ENCODE peak calls at places on chromosomes 16 and 17, in six cellular contexts. One of them, this sample, is unnamed.

GRCh38 chr16:65353183-65353582 is 231.3 kb upstream of the CDH11 start:
- DNase-seq in dorsolateral prefrontal cortex: no peak
- DNase-seq in ascending aorta: no peak
- DNase-seq in progenitor cell of endocrine pancreas: no peak
- DNase-seq in body of pancreas: no peak
- DNase-seq in kidney epithelial cell: no peak
- DNase-seq in this sample: no peak

GRCh38 chr17:76384987-76385891 is 830 bp downstream of the SPHK1 start:
- DNase-seq in dorsolateral prefrontal cortex: no peak
- DNase-seq in ascending aorta: peak; percentile 46
- DNase-seq in progenitor cell of endocrine pancreas: no peak
- DNase-seq in body of pancreas: peak; percentile 58
- DNase-seq in kidney epithelial cell: no peak
- DNase-seq in this sample: no peak

GRCh38 chr16:19716183-19716582 is 1.8 kb downstream of the KNOP1 start:
- DNase-seq in dorsolateral prefrontal cortex: no peak
- DNase-seq in ascending aorta: no peak
- DNase-seq in progenitor cell of endocrine pancreas: no peak
- DNase-seq in body of pancreas: no peak
- DNase-seq in kidney epithelial cell: no peak
- DNase-seq in this sample: no peak

GRCh38 chr17:82940226-82941020 is 100.6 kb upstream of the ZNF750 start:
- DNase-seq in dorsolateral prefrontal cortex: no peak
- DNase-seq in ascending aorta: no peak
- DNase-seq in progenitor cell of endocrine pancreas: no peak
- DNase-seq in body of pancreas: no peak
- DNase-seq in kidney epithelial cell: no peak
- DNase-seq in this sample: no peak

GRCh38 chr17:15239471-15239870 is 25.7 kb downstream of the PMP22 start:
- DNase-seq in dorsolateral prefrontal cortex: no peak
- DNase-seq in ascending aorta: no peak
- DNase-seq in progenitor cell of endocrine pancreas: no peak
- DNase-seq in body of pancreas: no peak
- DNase-seq in kidney epithelial cell: no peak
- DNase-seq in this sample: no peak

GRCh38 chr17:78351449-78352006 is 8.3 kb downstream of the SOCS3 start:
- DNase-seq in dorsolateral prefrontal cortex: peak; percentile 95
- DNase-seq in ascending aorta: peak; percentile 73
- DNase-seq in progenitor cell of endocrine pancreas: no peak
- DNase-seq in body of pancreas: peak; percentile 91
- DNase-seq in kidney epithelial cell: no peak
- DNase-seq in this sample: peak; percentile 93

GRCh38 chr16:86609115-86609514 is 30.8 kb downstream of the FOXL1 start:
- DNase-seq in dorsolateral prefrontal cortex: no peak
- DNase-seq in ascending aorta: no peak
- DNase-seq in progenitor cell of endocrine pancreas: no peak
- DNase-seq in body of pancreas: no peak
- DNase-seq in kidney epithelial cell: peak; percentile 77
- DNase-seq in this sample: no peak

GRCh38 chr17:66351053-66351452 is 48.6 kb downstream of the PRKCA start:
- DNase-seq in dorsolateral prefrontal cortex: peak; percentile 34
- DNase-seq in ascending aorta: no peak
- DNase-seq in progenitor cell of endocrine pancreas: no peak
- DNase-seq in body of pancreas: peak; percentile 69
- DNase-seq in kidney epithelial cell: no peak
- DNase-seq in this sample: no peak

GRCh38 chr16:75288596-75289120 is 37.2 kb upstream of the BCAR1 start:
- DNase-seq in dorsolateral prefrontal cortex: no peak
- DNase-seq in ascending aorta: no peak
- DNase-seq in progenitor cell of endocrine pancreas: no peak
- DNase-seq in body of pancreas: no peak
- DNase-seq in kidney epithelial cell: no peak
- DNase-seq in this sample: no peak

GRCh38 chr17:64005734-64006167 is 7.6 kb downstream of the PRR29 start:
- DNase-seq in dorsolateral prefrontal cortex: no peak
- DNase-seq in ascending aorta: no peak
- DNase-seq in progenitor cell of endocrine pancreas: no peak
- DNase-seq in body of pancreas: peak; percentile 48
- DNase-seq in kidney epithelial cell: no peak
- DNase-seq in this sample: no peak

GRCh38 chr17:31269597-31269996 is 27.4 kb downstream of the OMG start:
- DNase-seq in dorsolateral prefrontal cortex: no peak
- DNase-seq in ascending aorta: no peak
- DNase-seq in progenitor cell of endocrine pancreas: no peak
- DNase-seq in body of pancreas: peak; percentile 3
- DNase-seq in kidney epithelial cell: peak; percentile 98
- DNase-seq in this sample: peak; percentile 53

GRCh38 chr17:31269178-31269577 is 27.9 kb downstream of the OMG start:
- DNase-seq in dorsolateral prefrontal cortex: no peak
- DNase-seq in ascending aorta: no peak
- DNase-seq in progenitor cell of endocrine pancreas: no peak
- DNase-seq in body of pancreas: no peak
- DNase-seq in kidney epithelial cell: no peak
- DNase-seq in this sample: no peak

GRCh38 chr17:31261596-31261995 is 35.4 kb downstream of the OMG start:
- DNase-seq in dorsolateral prefrontal cortex: no peak
- DNase-seq in ascending aorta: no peak
- DNase-seq in progenitor cell of endocrine pancreas: no peak
- DNase-seq in body of pancreas: no peak
- DNase-seq in kidney epithelial cell: no peak
- DNase-seq in this sample: no peak

GRCh38 chr17:31260151-31260550 is 36.9 kb downstream of the OMG start:
- DNase-seq in dorsolateral prefrontal cortex: no peak
- DNase-seq in ascending aorta: no peak
- DNase-seq in progenitor cell of endocrine pancreas: no peak
- DNase-seq in body of pancreas: no peak
- DNase-seq in kidney epithelial cell: no peak
- DNase-seq in this sample: no peak

GRCh38 chr17:31266042-31266441 is 31.0 kb downstream of the OMG start:
- DNase-seq in dorsolateral prefrontal cortex: no peak
- DNase-seq in ascending aorta: no peak
- DNase-seq in progenitor cell of endocrine pancreas: no peak
- DNase-seq in body of pancreas: no peak
- DNase-seq in kidney epithelial cell: no peak
- DNase-seq in this sample: no peak
- TF ChIP-seq CTCF in dorsolateral prefrontal cortex: peak; percentile 15
- TF ChIP-seq CTCF in ascending aorta: no peak
- TF ChIP-seq CTCF in progenitor cell of endocrine pancreas: peak; percentile 18
- TF ChIP-seq CTCF in body of pancreas: no peak
- TF ChIP-seq CTCF in kidney epithelial cell: peak; percentile 7
- TF ChIP-seq CTCF in this sample: peak; percentile 16

GRCh38 chr16:56950881-56951771 is 10.6 kb upstream of the CETP start:
- DNase-seq in dorsolateral prefrontal cortex: no peak
- DNase-seq in ascending aorta: no peak
- DNase-seq in progenitor cell of endocrine pancreas: peak; percentile 17
- DNase-seq in body of pancreas: peak; percentile 78
- DNase-seq in kidney epithelial cell: no peak
- DNase-seq in this sample: no peak
- TF ChIP-seq CTCF in dorsolateral prefrontal cortex: peak; percentile 29
- TF ChIP-seq CTCF in ascending aorta: peak; percentile 47
- TF ChIP-seq CTCF in progenitor cell of endocrine pancreas: peak; percentile 63
- TF ChIP-seq CTCF in body of pancreas: peak; percentile 48
- TF ChIP-seq CTCF in kidney epithelial cell: peak; percentile 87
- TF ChIP-seq CTCF in this sample: peak; percentile 71

GRCh38 chr16:25735645-25736044 is 43.9 kb downstream of the HS3ST4 start:
- DNase-seq in dorsolateral prefrontal cortex: no peak
- DNase-seq in ascending aorta: no peak
- DNase-seq in progenitor cell of endocrine pancreas: no peak
- DNase-seq in body of pancreas: no peak
- DNase-seq in kidney epithelial cell: no peak
- DNase-seq in this sample: no peak
- TF ChIP-seq CTCF in dorsolateral prefrontal cortex: no peak
- TF ChIP-seq CTCF in ascending aorta: no peak
- TF ChIP-seq CTCF in progenitor cell of endocrine pancreas: no peak
- TF ChIP-seq CTCF in body of pancreas: no peak
- TF ChIP-seq CTCF in kidney epithelial cell: no peak
- TF ChIP-seq CTCF in this sample: no peak

DNA sequence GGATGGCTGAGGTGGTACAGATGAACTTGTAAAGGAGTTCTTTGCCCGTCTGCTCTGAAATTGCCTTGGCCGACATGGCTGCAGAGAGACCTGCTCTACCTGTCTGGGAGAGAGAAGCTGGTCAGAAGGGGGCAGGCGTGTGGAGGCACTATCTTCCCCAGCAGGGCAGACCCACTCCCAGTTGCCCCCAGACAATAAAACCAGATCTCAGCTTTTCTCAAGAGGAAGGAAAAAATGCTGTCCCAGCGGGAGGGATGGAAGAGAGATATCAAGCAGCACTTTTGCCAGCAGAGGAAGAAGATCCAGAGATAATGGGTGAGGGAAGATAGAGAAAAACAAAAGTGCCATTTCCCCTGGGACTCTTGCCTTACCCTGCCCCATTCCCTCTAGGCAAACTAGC is 5.0 kb downstream of the ACLY start:
- DNase-seq in dorsolateral prefrontal cortex: no peak
- DNase-seq in ascending aorta: no peak
- DNase-seq in progenitor cell of endocrine pancreas: no peak
- DNase-seq in body of pancreas: no peak
- DNase-seq in kidney epithelial cell: no peak
- DNase-seq in this sample: no peak
- TF ChIP-seq CTCF in dorsolateral prefrontal cortex: no peak
- TF ChIP-seq CTCF in ascending aorta: no peak
- TF ChIP-seq CTCF in progenitor cell of endocrine pancreas: no peak
- TF ChIP-seq CTCF in body of pancreas: no peak
- TF ChIP-seq CTCF in kidney epithelial cell: no peak
- TF ChIP-seq CTCF in this sample: no peak

DNA sequence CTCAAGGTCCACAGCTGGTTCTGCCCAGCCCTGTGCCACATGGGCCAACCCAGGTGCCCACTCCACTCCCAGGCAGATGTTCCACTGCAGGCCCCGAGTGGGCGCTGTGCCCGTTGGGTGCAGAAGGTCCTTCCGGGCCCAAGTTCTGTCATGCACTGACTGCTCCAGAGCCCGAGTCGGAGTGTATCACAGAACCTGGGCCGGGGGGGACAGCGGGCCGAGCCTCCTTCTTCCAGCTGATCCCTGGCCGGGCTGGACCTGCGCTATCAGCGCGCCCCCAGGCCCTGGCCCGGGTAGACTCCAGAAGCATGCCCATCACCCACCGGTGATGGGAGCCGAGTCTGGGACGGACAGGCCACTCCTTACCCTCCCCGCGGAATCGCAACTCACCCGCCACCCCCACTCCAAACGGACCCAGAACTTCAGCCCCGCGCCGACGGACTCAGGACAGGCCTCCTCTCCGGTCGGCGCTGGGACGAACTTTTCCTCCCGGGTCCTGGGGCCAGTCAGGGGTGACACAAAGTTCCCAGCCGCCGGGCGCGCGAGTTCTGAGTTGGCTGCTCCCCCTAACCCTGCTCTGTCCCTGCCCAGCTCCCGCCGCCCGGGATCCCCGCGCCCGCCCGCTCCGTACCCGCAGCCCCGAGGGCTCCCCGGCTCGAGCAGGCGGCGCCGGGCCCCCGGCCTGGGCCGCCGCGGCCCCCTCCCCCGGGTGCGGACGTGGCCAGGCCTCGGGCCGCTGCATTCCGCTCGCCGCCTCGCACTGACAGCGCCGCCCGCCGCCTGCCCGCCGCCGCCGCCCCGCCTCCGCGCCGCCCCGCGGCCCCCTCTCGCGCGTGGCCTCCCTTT is at the start of gene COPZ2:
- DNase-seq in dorsolateral prefrontal cortex: no peak
- DNase-seq in ascending aorta: peak; percentile 21
- DNase-seq in progenitor cell of endocrine pancreas: peak; percentile 22
- DNase-seq in body of pancreas: peak; percentile 74
- DNase-seq in kidney epithelial cell: no peak
- DNase-seq in this sample: no peak
- TF ChIP-seq CTCF in dorsolateral prefrontal cortex: peak; percentile 42
- TF ChIP-seq CTCF in ascending aorta: peak; percentile 50
- TF ChIP-seq CTCF in progenitor cell of endocrine pancreas: peak; percentile 41
- TF ChIP-seq CTCF in body of pancreas: peak; percentile 25
- TF ChIP-seq CTCF in kidney epithelial cell: peak; percentile 88
- TF ChIP-seq CTCF in this sample: peak; percentile 83

This sample was measured in keratinocyte.